ENCODE peak calls at places on chromosomes 1 and 21, in nine cellular contexts. F is fibroblast of lung; B is CD4-positive, alpha-beta T cell; K is cardiac muscle cell; C is NCI-H774; R is activated effector memory CD4-positive, alpha-beta T cell treated with anti-CD3 and anti-CD28 coated beads, Interleukin-2, amount 50 U/mL, for 16 hours; U is tibial nerve; E is T47D; T is fibroblast of mammary gland. L is an unnamed sample.

GRCh38 chr1:230972855-230973271 is 5.8 kb downstream of the TTC13 start:
- DNase-seq in F (no peak), B (peak), K (no peak), C (no peak), R (peak), U (no peak), E (no peak), T (no peak), L (no peak)

GRCh38 chr1:24420547-24420946 is 4.9 kb downstream of the NIPAL3 start:
- DNase-seq in F (peak), B (no peak), K (no peak), C (no peak), R (no peak), U (no peak), E (no peak), T (no peak), L (no peak)

GRCh38 chr1:108877858-108878257 is 1.1 kb downstream of the GPSM2 start:
- DNase-seq in F (peak), B (no peak), K (peak), C (no peak), R (no peak), U (no peak), E (peak), T (no peak), L (no peak)

GRCh38 chr1:59520194-59520593 is 223.3 kb downstream of the FGGY start:
- DNase-seq in F (no peak), B (no peak), K (no peak), C (no peak), R (no peak), U (peak), E (no peak), T (peak), L (peak)

GRCh38 chr1:109790735-109791494 is 27.2 kb upstream of the EPS8L3 start:
- DNase-seq in F (peak), B (peak), K (peak), C (no peak), R (peak), U (no peak), E (no peak), T (peak), L (peak)

GRCh38 chr1:9234223-9235122 is at the start of gene H6PD:
- DNase-seq in F (peak), B (peak), K (peak), C (peak), R (peak), U (peak), E (peak), T (peak), L (peak)

GRCh38 chr1:181021811-181022434 is 747 bp downstream of the STX6 start:
- DNase-seq in F (peak), B (peak), K (peak), C (peak), R (peak), U (peak), E (peak), T (peak), L (peak)

GRCh38 chr1:180229483-180230415 is at the start of gene LHX4:
- DNase-seq in F (no peak), B (no peak), K (peak), C (peak), R (peak), U (no peak), E (peak), T (peak), L (peak)

GRCh38 chr1:229370601-229371021 is 27.8 kb upstream of the CCSAP start:
- DNase-seq in F (no peak), B (no peak), K (peak), C (no peak), R (no peak), U (no peak), E (no peak), T (no peak), L (peak)

GRCh38 chr21:17911628-17912027 is 92.5 kb upstream of the C21orf91 start:
- DNase-seq in F (peak), B (no peak), K (no peak), C (no peak), R (no peak), U (no peak), E (no peak), T (peak), L (peak)

GRCh38 chr1:159211331-159212136 is 6.9 kb downstream of the ACKR1 start:
- DNase-seq in F (peak), B (peak), K (peak), C (no peak), R (peak), U (no peak), E (peak), T (peak), L (no peak)

GRCh38 chr1:243561588-243562319 is 288.3 kb downstream of the AKT3 start:
- DNase-seq in F (no peak), B (no peak), K (no peak), C (no peak), R (no peak), U (no peak), E (no peak), T (no peak), L (no peak)

GRCh38 chr1:9371391-9371935 is 78.8 kb downstream of the SPSB1 start:
- DNase-seq in F (peak), B (no peak), K (peak), C (no peak), R (no peak), U (peak), E (no peak), T (peak), L (peak)

GRCh38 chr21:44760376-44760775 is 41.2 kb downstream of the UBE2G2 start:
- DNase-seq in F (no peak), B (no peak), K (no peak), C (no peak), R (peak), U (no peak), E (no peak), T (no peak), L (no peak)

GRCh38 chr21:45248893-45249381 is 38.8 kb downstream of the POFUT2 start:
- DNase-seq in F (peak), B (no peak), K (peak), C (no peak), R (no peak), U (no peak), E (no peak), T (peak), L (peak)

GRCh38 chr21:41366522-41367151 is 4.8 kb downstream of the MX2 start:
- DNase-seq in F (peak), B (no peak), K (no peak), C (no peak), R (peak), U (no peak), E (no peak), T (peak), L (peak)

GRCh38 chr21:42107177-42107880 is 36.2 kb downstream of the UMODL1 start:
- DNase-seq in F (no peak), B (no peak), K (no peak), C (no peak), R (no peak), U (no peak), E (no peak), T (no peak), L (no peak)

GRCh38 chr21:29238052-29238966 is 60.4 kb upstream of the BACH1 start:
- DNase-seq in F (peak), B (no peak), K (no peak), C (no peak), R (no peak), U (no peak), E (no peak), T (peak), L (no peak)

GRCh38 chr1:165857046-165857801 is 29.8 kb downstream of the UCK2 start:
- DNase-seq in F (no peak), B (no peak), K (no peak), C (no peak), R (no peak), U (no peak), E (no peak), T (peak), L (peak)

GRCh38 chr1:234919061-234919755 is 209.4 kb downstream of the TOMM20 start:
- DNase-seq in F (no peak), B (no peak), K (no peak), C (no peak), R (peak), U (no peak), E (no peak), T (no peak), L (no peak)

GRCh38 chr1:57770236-57770635 is 346.4 kb upstream of the DAB1 start:
- DNase-seq in F (no peak), B (no peak), K (no peak), C (no peak), R (no peak), U (no peak), E (no peak), T (no peak), L (no peak)

GRCh38 chr1:228146761-228147693 is 2.7 kb upstream of the GJC2 start:
- DNase-seq in F (no peak), B (no peak), K (no peak), C (no peak), R (peak), U (peak), E (no peak), T (no peak), L (no peak)

GRCh38 chr1:231705860-231706553 is 79.4 kb downstream of the DISC1 start:
- DNase-seq in F (peak), B (no peak), K (no peak), C (no peak), R (no peak), U (no peak), E (no peak), T (no peak), L (no peak)

GRCh38 chr1:156167536-156167935 is 14.2 kb downstream of the SEMA4A start:
- DNase-seq in F (no peak), B (no peak), K (no peak), C (no peak), R (no peak), U (no peak), E (no peak), T (peak), L (no peak)

GRCh38 chr1:168863647-168864234 is 134.7 kb upstream of the DPT start:
- DNase-seq in F (no peak), B (no peak), K (no peak), C (no peak), R (no peak), U (no peak), E (no peak), T (no peak), L (no peak)

GRCh38 chr1:170407601-170408000 is 124.4 kb upstream of the GORAB start:
- DNase-seq in F (peak), B (no peak), K (no peak), C (no peak), R (no peak), U (no peak), E (no peak), T (no peak), L (no peak)

GRCh38 chr1:221509575-221510360 is 232.1 kb downstream of the DUSP10 start:
- DNase-seq in F (peak), B (no peak), K (no peak), C (no peak), R (no peak), U (no peak), E (no peak), T (no peak), L (no peak)

GRCh38 chr21:36245115-36245514 is 74.9 kb upstream of the MORC3 start:
- DNase-seq in F (no peak), B (no peak), K (no peak), C (no peak), R (no peak), U (no peak), E (no peak), T (no peak), L (no peak)

GRCh38 chr1:40264354-40264781 is 6.3 kb downstream of the ZMPSTE24 start:
- DNase-seq in F (no peak), B (no peak), K (no peak), C (no peak), R (no peak), U (no peak), E (no peak), T (peak), L (no peak)

GRCh38 chr21:41933259-41934079 is 20.3 kb downstream of the C2CD2 start:
- DNase-seq in F (peak), B (no peak), K (no peak), C (no peak), R (no peak), U (no peak), E (peak), T (peak), L (peak)

GRCh38 chr21:35583566-35584216 is 476.6 kb downstream of the SETD4 start:
- DNase-seq in F (no peak), B (no peak), K (no peak), C (no peak), R (no peak), U (no peak), E (no peak), T (peak), L (no peak)

GRCh38 chr1:220786337-220787068 is at the start of gene MTARC1:
- DNase-seq in F (peak), B (no peak), K (peak), C (peak), R (no peak), U (no peak), E (peak), T (peak), L (peak)

GRCh38 chr1:116345830-116346229 is 27.2 kb upstream of the ATP1A1 start:
- DNase-seq in F (no peak), B (peak), K (no peak), C (peak), R (peak), U (no peak), E (no peak), T (no peak), L (no peak)

GRCh38 chr21:32256873-32257620 is 21.8 kb downstream of the MIS18A start:
- DNase-seq in F (peak), B (no peak), K (peak), C (peak), R (no peak), U (peak), E (no peak), T (peak), L (peak)

GRCh38 chr1:151352001-151352718 is 5.1 kb upstream of the RFX5 start:
- DNase-seq in F (no peak), B (no peak), K (no peak), C (no peak), R (no peak), U (no peak), E (peak), T (peak), L (no peak)

GRCh38 chr1:147902183-147902845 is at the start of gene GJA8:
- DNase-seq in F (no peak), B (no peak), K (no peak), C (no peak), R (no peak), U (no peak), E (no peak), T (no peak), L (no peak)

L was measured in LHCN-M2.